ENCODE peak calls at places on chromosomes 3 and 15, in four cellular contexts. U, G, C and N are unnamed samples.

GRCh38 chr3:94069242-94069813 is 6.5 kb downstream of the NSUN3 start:
- DNase-seq in U (no peak), G (no peak), C (no peak), N (no peak)

GRCh38 chr15:83108266-83109219 is 1.1 kb downstream of the TM6SF1 start:
- DNase-seq in U (peak), C (peak), G (no peak), N (peak)

GRCh38 chr15:25623708-25624107 is 184.9 kb upstream of the UBE3A start:
- DNase-seq in U (no peak), C (no peak), G (no peak), N (no peak)

GRCh38 chr15:79185199-79185598 is 94.6 kb upstream of the RASGRF1 start:
- DNase-seq in G (no peak), C (no peak), U (no peak), N (no peak)

GRCh38 chr3:151439652-151440125 is 21.2 kb downstream of the IGSF10 start:
- DNase-seq in G (no peak), U (no peak), C (no peak), N (peak)

GRCh38 chr3:32990116-32990515 is 38.7 kb downstream of the CCR4 start:
- DNase-seq in C (no peak), G (no peak), U (no peak), N (no peak)

GRCh38 chr3:129688310-129688895 is 81.9 kb upstream of the PLXND1 start:
- DNase-seq in G (peak), C (peak), U (peak), N (peak)

GRCh38 chr3:33706056-33706455 is 12.0 kb downstream of the CLASP2 start:
- DNase-seq in U (no peak), G (no peak), C (no peak), N (no peak)

GRCh38 chr3:185645596-185646381 is 59.7 kb downstream of the SENP2 start:
- DNase-seq in U (no peak), G (no peak), C (no peak), N (no peak)

GRCh38 chr3:129749692-129750091 is 143.2 kb upstream of the PLXND1 start:
- DNase-seq in U (no peak), G (no peak), C (no peak), N (no peak)

GRCh38 chr3:124097362-124098120 is 105.6 kb upstream of the ROPN1 start:
- DNase-seq in G (no peak), U (no peak), C (no peak), N (no peak)

GRCh38 chr3:149356630-149357029 is 20.8 kb downstream of the TM4SF1 start:
- DNase-seq in G (no peak), U (no peak), C (no peak), N (no peak)

GRCh38 chr3:76039431-76039830 is 254.1 kb upstream of the ZNF717 start:
- DNase-seq in G (no peak), C (no peak), U (no peak), N (no peak)

DNA sequence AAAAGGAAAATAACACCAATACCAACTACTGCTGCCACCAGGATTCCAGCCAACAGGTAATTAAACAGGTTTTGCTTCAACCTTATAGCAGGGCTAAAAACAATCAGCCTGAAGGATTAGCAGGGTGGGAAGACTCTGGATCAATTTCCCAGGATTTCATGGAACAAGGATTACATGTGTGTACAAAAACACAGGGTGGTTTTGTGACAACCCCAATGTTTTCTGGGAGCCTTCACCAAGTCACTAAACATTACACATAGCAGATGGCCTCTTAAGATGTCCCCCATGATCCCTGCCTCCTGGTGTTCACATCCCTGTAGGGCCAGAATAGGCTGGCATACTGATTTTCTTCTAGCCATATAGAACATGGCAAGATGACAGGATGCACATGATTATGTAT is 42.8 kb upstream of the ARHGEF3 start:
- DNase-seq in G (no peak), U (no peak), C (no peak), N (no peak)
- TF ChIP-seq CTCF in G (no peak), U (no peak), C (no peak), N (no peak)

DNA sequence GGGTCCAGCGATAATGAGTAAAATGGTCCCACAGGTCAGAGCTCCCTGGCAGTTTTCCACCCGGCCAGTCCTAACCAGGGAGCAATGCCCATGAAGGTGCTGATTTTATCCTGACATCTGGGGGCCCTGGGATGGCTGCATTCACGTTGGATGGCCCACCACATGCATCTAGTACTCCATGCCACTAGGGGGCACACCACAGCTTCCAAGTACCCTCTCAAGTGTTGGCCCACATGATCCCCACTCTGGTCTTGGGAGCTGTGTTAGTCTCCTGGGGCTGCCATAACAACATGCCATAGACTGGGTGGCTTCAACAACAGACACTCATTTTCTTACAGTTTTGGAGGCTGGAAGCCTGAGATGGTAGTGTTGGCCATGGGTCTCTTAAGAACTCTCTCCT is 225.5 kb downstream of the SLCO3A1 start:
- DNase-seq in C (no peak), G (no peak), U (no peak), N (no peak)
- TF ChIP-seq CTCF in C (peak), G (no peak), U (no peak), N (no peak)

GRCh38 chr3:83968386-83968785 is 990.4 kb upstream of the CADM2 start:
- DNase-seq in U (no peak), G (no peak), C (no peak), N (no peak)
- TF ChIP-seq CTCF in U (no peak), G (no peak), C (no peak), N (no peak)

GRCh38 chr3:52232279-52233107 is 6.5 kb downstream of the TWF2 start:
- DNase-seq in G (no peak), C (no peak), U (peak), N (no peak)
- TF ChIP-seq CTCF in G (no peak), C (peak), U (peak), N (no peak)

DNA sequence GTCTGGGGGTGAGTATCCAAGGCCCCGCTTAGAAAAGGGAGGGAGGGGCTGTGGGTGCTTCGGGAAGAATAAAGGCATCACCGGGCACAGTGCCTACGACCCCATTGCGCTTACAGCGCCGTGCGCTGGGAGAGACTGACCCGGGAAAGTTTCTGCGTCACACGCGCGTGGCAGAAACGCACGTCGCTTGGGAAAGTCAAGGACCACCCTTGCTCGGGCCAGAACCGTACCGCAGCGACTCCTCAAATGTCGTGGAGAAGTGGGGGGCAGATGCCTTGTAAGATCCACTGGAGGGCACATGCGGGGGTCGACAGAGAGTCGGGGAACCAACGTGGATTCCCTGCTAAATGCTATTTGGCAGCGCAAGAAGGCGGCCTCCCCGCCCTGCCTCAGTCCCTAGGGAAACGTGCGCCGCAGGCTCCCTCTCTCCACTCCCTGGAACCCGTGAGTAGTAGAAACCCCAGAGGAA is 2.4 kb downstream of the ADAMTS9 start:
- DNase-seq in G (peak), C (peak), U (no peak), N (peak)
- TF ChIP-seq CTCF in G (peak), C (no peak), U (no peak), N (no peak)

DNA sequence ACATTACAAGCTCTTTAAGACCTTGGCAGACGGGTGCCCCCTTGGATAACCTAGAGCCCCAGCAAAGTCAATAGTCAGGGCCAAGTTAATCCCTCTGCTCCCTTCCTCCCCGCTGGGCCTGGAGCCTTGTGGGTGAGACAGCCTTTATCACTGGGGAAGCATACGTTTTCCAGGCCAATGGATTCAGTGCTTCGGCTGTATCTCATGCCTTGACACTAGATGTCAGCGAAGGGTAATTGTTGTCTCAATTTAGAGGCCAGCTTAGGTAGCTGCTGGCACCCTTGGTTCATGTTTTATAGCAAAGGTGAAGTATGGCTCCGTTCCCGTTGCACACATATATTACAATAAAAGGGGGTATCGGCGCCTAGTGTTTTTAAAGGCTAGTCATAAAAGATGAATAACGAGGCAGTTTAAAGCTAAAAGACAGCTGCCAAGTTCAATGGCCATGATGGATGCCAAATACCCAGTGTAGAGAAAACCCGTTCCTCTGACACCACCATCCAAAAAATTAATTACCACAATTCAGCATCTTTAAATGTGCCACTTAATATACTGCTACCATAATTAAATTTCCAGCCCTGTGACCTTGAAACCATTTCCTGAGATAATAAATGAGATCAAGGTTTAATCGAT is 52.3 kb upstream of the BNIP2 start:
- DNase-seq in G (no peak), C (no peak), U (no peak), N (no peak)
- TF ChIP-seq CTCF in G (no peak), C (peak), U (peak), N (no peak)

GRCh38 chr15:99390667-99391066 is 139.4 kb downstream of the LRRC28 start:
- DNase-seq in C (no peak), G (no peak), U (no peak), N (no peak)
- TF ChIP-seq CTCF in C (peak), G (no peak), U (no peak), N (no peak)

DNA sequence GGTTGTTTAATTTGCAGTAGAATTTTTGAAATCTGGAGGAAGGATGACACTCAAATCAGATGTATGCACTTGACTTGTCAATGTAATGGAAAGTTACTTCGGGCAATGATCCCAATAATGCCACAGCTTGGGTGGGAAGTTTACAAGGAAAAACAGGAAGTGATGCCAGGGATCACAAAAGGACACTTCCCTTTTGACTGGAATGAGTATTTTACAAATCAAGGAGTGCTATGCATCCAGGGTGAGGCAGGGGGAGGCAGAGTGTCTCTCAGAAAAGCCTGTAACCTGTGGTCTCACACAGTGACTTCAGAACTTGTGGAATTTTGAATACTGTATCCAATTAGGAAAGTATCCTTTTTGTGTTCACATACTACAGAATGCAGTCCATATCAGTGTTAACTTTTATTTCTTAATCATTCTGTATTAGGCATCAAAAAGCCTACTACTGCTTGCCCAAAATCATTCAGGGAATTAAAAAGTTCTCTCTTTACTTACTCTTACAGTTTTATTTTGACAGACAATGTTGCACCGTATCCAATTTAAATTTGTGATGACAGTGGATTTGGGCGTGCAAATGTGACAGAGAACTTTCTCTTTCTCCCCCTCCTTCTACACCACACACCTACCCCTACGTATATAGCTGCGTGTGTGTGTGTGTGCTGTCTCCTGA is 445.1 kb downstream of the MECOM start:
- DNase-seq in U (no peak), C (peak), G (no peak), N (peak)
- TF ChIP-seq CTCF in U (peak), C (peak), G (no peak), N (peak)

GRCh38 chr3:134663646-134664456 is 13.0 kb upstream of the KY start:
- DNase-seq in C (no peak), G (no peak), U (peak), N (no peak)
- TF ChIP-seq CTCF in C (no peak), G (no peak), U (no peak), N (no peak)

DNA sequence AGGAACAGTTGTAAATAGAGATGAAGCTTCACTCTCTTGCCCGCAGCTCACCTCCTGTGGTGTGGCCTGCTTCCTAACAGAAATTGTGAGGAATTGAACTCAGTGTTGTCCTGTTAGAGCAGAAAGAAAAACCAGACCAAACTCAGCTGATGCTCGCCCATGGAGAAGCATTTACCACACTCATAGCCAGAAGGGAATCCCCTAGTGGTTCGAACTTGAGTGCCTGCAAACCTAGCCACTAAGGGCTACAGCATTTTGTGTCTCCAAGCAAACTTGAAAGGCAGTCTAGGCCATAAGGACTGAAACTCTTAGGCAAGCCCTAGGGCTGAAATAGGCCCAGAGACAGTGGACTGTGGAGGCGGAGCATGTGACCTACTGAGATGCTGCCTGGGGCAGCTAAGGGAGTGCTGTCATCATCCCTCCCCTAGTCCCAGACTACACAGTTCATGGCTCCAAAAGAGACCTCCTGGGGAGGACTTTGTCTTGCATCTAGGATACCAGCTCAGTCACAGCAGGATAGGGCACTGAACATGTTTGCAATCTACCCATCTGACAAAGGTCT is 44.5 kb upstream of the MCTP2 start:
- DNase-seq in U (no peak), G (no peak), C (no peak), N (no peak)
- TF ChIP-seq CTCF in U (no peak), G (no peak), C (no peak), N (no peak)